ENCODE peak calls at places on chromosome 1, in nine cellular contexts. X, E, K, N, L, Q, C, S and P are unnamed samples.

GRCh38 chr1:30061292-30062204 is 661.8 kb downstream of the MATN1 start:
- DNase-seq in X (no peak), E (no peak), K (no peak), N (no peak), L (no peak), Q (no peak), C (no peak), S (no peak), P (no peak)

GRCh38 chr1:143611159-143611558 is 360.6 kb downstream of the FAM72C start:
- DNase-seq in X (no peak), E (no peak), K (no peak), N (no peak), L (no peak), Q (no peak), C (no peak), S (no peak), P (no peak)

GRCh38 chr1:184557423-184558347 is 170.9 kb downstream of the C1orf21 start:
- DNase-seq in X (no peak), E (no peak), K (no peak), N (no peak), L (no peak), Q (no peak), C (no peak), S (no peak), P (no peak)

GRCh38 chr1:20366766-20367602 is 76.3 kb downstream of the VWA5B1 start:
- DNase-seq in X (peak), E (no peak), K (no peak), N (no peak), L (no peak), Q (peak), C (no peak), S (peak), P (no peak)

GRCh38 chr1:199723557-199723956 is 304.0 kb upstream of the NR5A2 start:
- DNase-seq in X (no peak), E (no peak), K (no peak), N (no peak), L (no peak), Q (no peak), C (no peak), S (no peak), P (no peak)

GRCh38 chr1:107231291-107231690 is 90.5 kb downstream of the NTNG1 start:
- DNase-seq in X (no peak), E (no peak), K (no peak), N (no peak), L (no peak), Q (no peak), C (no peak), S (no peak), P (no peak)

GRCh38 chr1:70057500-70057899 is 147.9 kb downstream of the LRRC40 start:
- DNase-seq in X (no peak), E (no peak), K (no peak), N (no peak), L (no peak), Q (no peak), C (no peak), S (no peak), P (no peak)

GRCh38 chr1:75188892-75189291 is 54.7 kb downstream of the LHX8 start:
- DNase-seq in X (no peak), E (no peak), K (no peak), N (no peak), L (no peak), Q (no peak), C (no peak), S (no peak), P (no peak)

GRCh38 chr1:192575499-192576189 is at the start of gene RGS1:
- DNase-seq in X (no peak), E (no peak), K (no peak), N (no peak), L (peak), Q (no peak), C (no peak), S (no peak), P (no peak)

GRCh38 chr1:115879977-115880376 is 39.1 kb upstream of the NHLH2 start:
- DNase-seq in X (no peak), E (no peak), K (no peak), N (no peak), L (no peak), Q (no peak), C (no peak), S (no peak), P (no peak)

GRCh38 chr1:78370356-78370755 is 120.4 kb upstream of the PTGFR start:
- DNase-seq in X (no peak), E (no peak), K (no peak), N (no peak), L (no peak), Q (no peak), C (no peak), S (no peak), P (no peak)

GRCh38 chr1:112358798-112359408 is 37.1 kb upstream of the CTTNBP2NL start:
- DNase-seq in X (peak), E (peak), K (peak), N (peak), L (peak), Q (peak), C (peak), S (peak), P (peak)

GRCh38 chr1:241310451-241310850 is 46.6 kb downstream of the RGS7 start:
- DNase-seq in X (no peak), E (no peak), K (no peak), N (no peak), L (no peak), Q (no peak), C (no peak), S (no peak), P (peak)

GRCh38 chr1:233025156-233025555 is 74.7 kb downstream of the NTPCR start:
- DNase-seq in X (peak), E (no peak), K (no peak), N (no peak), L (peak), Q (peak), C (peak), S (peak), P (no peak)

GRCh38 chr1:116311756-116312691 is 61.0 kb upstream of the ATP1A1 start:
- DNase-seq in X (peak), E (no peak), K (no peak), N (no peak), L (peak), Q (no peak), C (no peak), S (no peak), P (no peak)

GRCh38 chr1:47703161-47703825 is 265.4 kb downstream of the FOXD2 start:
- DNase-seq in X (no peak), E (no peak), K (peak), N (no peak), L (no peak), Q (no peak), C (peak), S (no peak), P (no peak)

GRCh38 chr1:79100385-79100784 is 93.9 kb upstream of the ADGRL4 start:
- DNase-seq in X (no peak), E (no peak), K (no peak), N (no peak), L (no peak), Q (no peak), C (no peak), S (no peak), P (peak)

GRCh38 chr1:25826571-25826970 is 6.8 kb downstream of the MTFR1L start:
- DNase-seq in X (no peak), E (no peak), K (no peak), N (no peak), L (no peak), Q (no peak), C (no peak), S (no peak), P (no peak)

GRCh38 chr1:177913762-177914540 is 55.9 kb downstream of the SEC16B start:
- DNase-seq in X (peak), E (no peak), K (no peak), N (no peak), L (peak), Q (no peak), C (no peak), S (no peak), P (no peak)

GRCh38 chr1:30684881-30685795 is 38.2 kb downstream of the MATN1 start:
- DNase-seq in X (peak), E (no peak), K (no peak), N (no peak), L (peak), Q (peak), C (peak), S (peak), P (no peak)

GRCh38 chr1:199083680-199084079 is 444.8 kb downstream of the PTPRC start:
- DNase-seq in X (no peak), E (no peak), K (no peak), N (no peak), L (no peak), Q (no peak), C (no peak), S (no peak), P (no peak)

GRCh38 chr1:93199150-93199549 is 18.6 kb downstream of the CCDC18 start:
- DNase-seq in X (no peak), E (no peak), K (no peak), N (no peak), L (no peak), Q (no peak), C (no peak), S (no peak), P (no peak)

GRCh38 chr1:200907611-200908097 is 13.0 kb downstream of the INAVA start:
- DNase-seq in X (no peak), E (no peak), K (no peak), N (peak), L (no peak), Q (no peak), C (no peak), S (no peak), P (no peak)

GRCh38 chr1:207752456-207753132 is 740 bp downstream of the CD46 start:
- DNase-seq in X (peak), E (peak), K (no peak), N (peak), L (peak), Q (peak), C (no peak), S (no peak), P (no peak)

GRCh38 chr1:76268341-76268740 is 193.8 kb downstream of the ST6GALNAC3 start:
- DNase-seq in X (no peak), E (no peak), K (no peak), N (no peak), L (no peak), Q (no peak), C (no peak), S (no peak), P (no peak)

DNA sequence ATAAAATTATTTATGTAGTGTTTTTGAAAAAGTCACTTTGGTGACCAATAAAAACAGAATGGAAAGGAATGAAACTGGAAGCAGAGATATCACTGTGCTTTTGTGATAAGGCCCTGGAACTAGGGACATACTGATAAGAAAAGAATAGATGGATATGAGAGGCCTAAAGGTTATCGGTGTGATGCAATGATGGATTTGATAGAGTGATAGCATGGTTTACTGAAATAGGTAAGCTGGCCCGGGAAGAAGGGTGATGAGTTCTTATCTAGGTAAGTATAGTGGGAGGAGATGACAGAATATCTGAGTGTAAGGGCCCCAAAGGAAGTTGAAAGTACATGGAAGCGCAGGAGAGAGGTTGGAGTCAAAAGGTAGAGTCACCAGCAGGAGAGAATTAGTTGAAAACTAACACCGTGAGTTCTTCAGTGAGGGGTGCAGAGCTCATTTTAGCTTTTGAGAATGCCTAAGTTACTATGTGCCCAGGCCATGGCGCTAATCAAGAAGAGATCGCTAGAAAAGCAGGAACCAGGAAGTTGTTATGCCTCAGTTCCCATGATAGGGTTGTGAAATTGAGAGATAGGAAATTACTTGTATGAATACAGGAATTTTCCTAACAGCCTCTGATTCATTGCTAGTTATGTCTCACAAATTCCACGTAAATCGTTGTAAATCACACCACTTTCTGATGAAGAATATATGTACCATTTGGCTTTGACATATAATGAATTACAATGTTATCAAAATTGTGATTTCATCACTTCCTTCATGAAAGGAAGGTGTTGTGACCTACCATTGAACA is 115.3 kb downstream of the PLA2G4A start:
- DNase-seq in X (no peak), E (no peak), K (no peak), N (no peak), L (no peak), Q (no peak), C (no peak), S (no peak), P (no peak)
- TF ChIP-seq POLR2A in X (no peak), E (no peak), K (no peak), N (no peak), L (no peak), Q (no peak), C (no peak), S (no peak), P (no peak)

GRCh38 chr1:12619396-12620141 is 1.6 kb upstream of the DHRS3 start:
- DNase-seq in X (peak), E (no peak), K (peak), N (peak), L (peak), Q (peak), C (peak), S (peak), P (peak)

GRCh38 chr1:12616709-12617373 is 1.2 kb downstream of the DHRS3 start:
- DNase-seq in X (peak), E (no peak), K (no peak), N (no peak), L (no peak), Q (no peak), C (no peak), S (peak), P (no peak)

GRCh38 chr1:12618661-12619395 is 818 bp upstream of the DHRS3 start:
- DNase-seq in X (peak), E (no peak), K (peak), N (no peak), L (peak), Q (peak), C (peak), S (peak), P (peak)

GRCh38 chr1:12617511-12617900 is 504 bp downstream of the DHRS3 start:
- DNase-seq in X (peak), E (no peak), K (no peak), N (no peak), L (peak), Q (no peak), C (peak), S (no peak), P (no peak)

GRCh38 chr1:12617901-12618660 is at the start of gene DHRS3:
- DNase-seq in X (peak), E (no peak), K (peak), N (peak), L (peak), Q (peak), C (peak), S (peak), P (no peak)
- TF ChIP-seq POLR2A in X (peak), E (no peak), K (peak), N (no peak), L (no peak), Q (peak), C (peak), S (no peak), P (no peak)

GRCh38 chr1:33346921-33347649 is 26.2 kb upstream of the A3GALT2 start:
- DNase-seq in X (peak), E (no peak), K (no peak), N (no peak), L (peak), Q (no peak), C (no peak), S (peak), P (peak)
- TF ChIP-seq POLR2A in X (peak), E (no peak), K (peak), N (no peak), L (no peak), Q (peak), C (peak), S (no peak), P (peak)

DNA sequence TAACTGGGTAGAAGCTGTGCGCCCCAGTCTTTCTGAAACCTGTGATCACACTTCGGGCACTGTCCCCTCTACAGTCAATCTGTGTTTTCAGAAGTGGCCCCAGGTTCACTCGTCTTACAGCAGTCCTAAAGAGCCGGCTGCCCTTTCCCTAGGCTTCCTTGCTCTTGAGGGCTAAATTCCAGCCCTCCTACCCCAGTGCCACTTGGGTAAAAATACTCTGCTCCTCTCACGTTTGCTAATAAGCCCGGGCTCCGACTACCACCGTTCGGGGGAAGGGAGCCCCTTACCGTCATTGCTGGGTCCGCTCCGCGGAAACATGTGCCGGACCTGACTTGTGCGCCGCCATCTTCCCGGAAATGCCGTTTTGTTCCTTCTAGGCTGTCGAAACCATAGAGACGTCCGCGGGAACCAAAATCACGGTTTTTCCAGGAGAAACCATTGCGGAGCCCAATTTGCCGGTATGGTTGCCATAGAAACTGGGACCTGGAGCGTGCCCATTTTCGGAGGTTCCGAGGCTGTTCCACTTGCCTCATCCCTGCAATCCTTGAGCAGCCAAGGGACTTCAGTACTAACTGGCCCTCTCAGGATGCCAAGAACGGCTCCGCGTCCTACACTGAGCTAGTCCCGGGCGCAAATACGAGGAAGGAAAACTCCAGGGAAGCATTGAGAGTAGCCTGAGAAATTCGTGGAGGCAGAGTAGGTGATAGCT is at the start of gene GPATCH4:
- DNase-seq in X (peak), E (no peak), K (peak), N (no peak), L (peak), Q (peak), C (peak), S (peak), P (peak)
- TF ChIP-seq POLR2A in X (peak), E (peak), K (no peak), N (peak), L (no peak), Q (peak), C (no peak), S (no peak), P (peak)

DNA sequence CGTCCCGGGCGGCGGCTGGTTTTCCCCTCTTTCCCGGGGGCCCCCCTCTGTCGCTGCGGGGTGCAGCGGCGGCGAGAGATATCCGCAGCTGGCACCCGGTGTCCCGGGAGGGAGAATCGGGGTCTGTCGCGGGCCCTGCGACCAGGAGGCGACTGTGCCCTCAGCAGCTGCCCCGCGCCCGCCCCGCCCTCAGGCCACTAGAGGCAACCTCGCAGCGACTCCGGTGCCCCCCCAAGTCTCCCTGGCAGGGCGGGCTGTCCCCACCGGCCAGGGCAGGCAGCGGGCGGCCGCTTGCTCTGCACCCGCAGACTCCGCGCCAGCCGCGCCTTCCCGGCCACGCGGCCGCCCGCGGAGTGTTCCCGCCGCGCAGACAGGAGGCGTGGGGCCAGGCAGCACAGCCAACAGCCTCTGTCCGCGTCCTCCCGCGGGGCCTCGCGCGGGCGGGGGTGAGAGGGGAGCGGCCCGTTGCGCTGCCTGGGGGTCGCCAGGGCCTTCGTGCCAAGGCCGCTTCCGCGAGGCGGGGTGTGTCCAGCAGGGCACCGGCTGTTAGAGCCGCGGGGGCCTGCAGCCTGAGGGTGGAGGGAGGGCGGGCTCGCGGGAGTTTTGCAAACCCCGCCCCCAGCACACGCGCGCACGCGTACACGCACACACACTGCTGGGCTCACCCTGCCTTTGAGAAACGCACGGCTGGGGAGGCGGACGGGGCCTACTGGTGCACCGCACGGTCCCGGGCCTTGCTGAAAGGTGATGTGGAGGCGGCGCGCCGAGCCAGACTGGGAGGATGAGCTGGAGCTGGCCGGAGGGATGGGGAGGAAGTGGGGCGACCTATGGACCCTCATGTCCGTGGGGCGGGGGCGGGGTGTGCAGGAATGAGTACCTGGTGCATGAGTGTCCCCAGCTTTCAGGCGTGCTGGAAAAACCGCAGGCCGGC is 41.4 kb downstream of the KIAA1614 start:
- DNase-seq in X (peak), E (peak), K (no peak), N (peak), L (peak), Q (peak), C (peak), S (peak), P (no peak)
- TF ChIP-seq POLR2A in X (peak), E (peak), K (no peak), N (no peak), L (no peak), Q (no peak), C (no peak), S (no peak), P (peak)

GRCh38 chr1:1778827-1779675 is 781 bp upstream of the NADK start:
- DNase-seq in X (peak), E (peak), K (peak), N (peak), L (peak), Q (peak), C (peak), S (peak), P (no peak)
- TF ChIP-seq POLR2A in X (peak), E (no peak), K (no peak), N (no peak), L (no peak), Q (peak), C (peak), S (no peak), P (no peak)

GRCh38 chr1:229130028-229130668 is 140.8 kb upstream of the RAB4A start:
- DNase-seq in X (peak), E (no peak), K (no peak), N (no peak), L (peak), Q (peak), C (no peak), S (peak), P (no peak)
- TF ChIP-seq POLR2A in X (no peak), E (no peak), K (no peak), N (no peak), L (no peak), Q (peak), C (no peak), S (no peak), P (no peak)

GRCh38 chr1:32754282-32755097 is 51.9 kb upstream of the SYNC start:
- DNase-seq in X (peak), E (no peak), K (no peak), N (no peak), L (peak), Q (no peak), C (peak), S (no peak), P (no peak)
- TF ChIP-seq POLR2A in X (peak), E (no peak), K (no peak), N (no peak), L (no peak), Q (no peak), C (peak), S (no peak), P (no peak)

GRCh38 chr1:109282952-109283747 is at the start of gene PSRC1:
- DNase-seq in X (peak), E (peak), K (peak), N (peak), L (peak), Q (peak), C (peak), S (peak), P (peak)
- TF ChIP-seq POLR2A in X (peak), E (peak), K (peak), N (no peak), L (no peak), Q (peak), C (peak), S (no peak), P (peak)

GRCh38 chr1:237232501-237232900 is 190.5 kb downstream of the RYR2 start:
- DNase-seq in X (no peak), E (no peak), K (no peak), N (no peak), L (no peak), Q (no peak), C (no peak), S (no peak), P (no peak)
- TF ChIP-seq POLR2A in X (no peak), E (no peak), K (no peak), N (no peak), L (no peak), Q (no peak), C (no peak), S (no peak), P (no peak)